ENCODE peak calls at places on chromosomes 5 and 9, in nine cellular contexts. M is GM10248, R is cardiac muscle cell, Q is cardiac fibroblast, P is prostate gland, N is A549, F is stomach, Y is heart left ventricle, D is suprapubic skin. K is an unnamed sample.

GRCh38 chr9:127905788-127906191 is 6.4 kb upstream of the ST6GALNAC6 start:
- DNase-seq in M (peak), R (no peak), Q (no peak), P (no peak), N (no peak), F (no peak), Y (no peak), D (no peak), K (no peak)

GRCh38 chr5:6574537-6574936 is 58.3 kb downstream of the NSUN2 start:
- DNase-seq in M (no peak), R (no peak), Q (no peak), P (no peak), N (no peak), F (no peak), Y (no peak), D (peak), K (no peak)

GRCh38 chr5:86909461-86909881 is 291.7 kb downstream of the COX7C start:
- DNase-seq in M (no peak), R (no peak), Q (peak), P (no peak), N (no peak), F (no peak), Y (no peak), D (no peak), K (no peak)

GRCh38 chr9:134734270-134734669 is 92.7 kb downstream of the COL5A1 start:
- DNase-seq in M (no peak), R (peak), Q (peak), P (no peak), N (no peak), F (no peak), Y (no peak), D (no peak), K (no peak)

GRCh38 chr5:2753452-2754409 is 2.3 kb upstream of the IRX2 start:
- DNase-seq in M (no peak), R (peak), Q (no peak), P (no peak), N (no peak), F (no peak), Y (no peak), D (no peak), K (no peak)

GRCh38 chr5:79133121-79133656 is 21.6 kb downstream of the BHMT start:
- DNase-seq in M (peak), R (peak), Q (peak), P (no peak), N (no peak), F (no peak), Y (no peak), D (no peak), K (peak)

GRCh38 chr5:131991593-131992324 is 19.7 kb downstream of the ACSL6 start:
- DNase-seq in M (no peak), R (no peak), Q (no peak), P (no peak), N (no peak), F (no peak), Y (no peak), D (no peak), K (no peak)

GRCh38 chr5:84425365-84425764 is 40.7 kb upstream of the EDIL3 start:
- DNase-seq in M (no peak), R (no peak), Q (no peak), P (no peak), N (no peak), F (no peak), Y (no peak), D (no peak), K (no peak)

GRCh38 chr5:102889033-102889432 is 133.9 kb downstream of the PAM start:
- DNase-seq in M (no peak), R (no peak), Q (no peak), P (no peak), N (no peak), F (no peak), Y (peak), D (no peak), K (no peak)

GRCh38 chr9:72038890-72039410 is 21.5 kb downstream of the C9orf57 start:
- DNase-seq in M (peak), R (peak), Q (peak), P (peak), N (peak), F (peak), Y (peak), D (peak), K (peak)

GRCh38 chr9:106689089-106689488 is 173.9 kb upstream of the ZNF462 start:
- DNase-seq in M (no peak), R (no peak), Q (peak), P (no peak), N (no peak), F (no peak), Y (no peak), D (no peak), K (no peak)

GRCh38 chr5:178455480-178455835 is 134.7 kb downstream of the COL23A1 start:
- DNase-seq in M (no peak), R (no peak), Q (no peak), P (no peak), N (no peak), F (no peak), Y (no peak), D (peak), K (no peak)

GRCh38 chr5:472076-472655 is 29.2 kb downstream of the EXOC3 start:
- DNase-seq in M (no peak), R (peak), Q (peak), P (no peak), N (peak), F (peak), Y (peak), D (peak), K (peak)

GRCh38 chr5:141032626-141033025 is 18.5 kb upstream of the PCDHB1 start:
- DNase-seq in M (no peak), R (no peak), Q (no peak), P (no peak), N (no peak), F (no peak), Y (no peak), D (no peak), K (no peak)

GRCh38 chr5:171252674-171253073 is 56.4 kb upstream of the TLX3 start:
- DNase-seq in M (no peak), R (no peak), Q (no peak), P (no peak), N (no peak), F (no peak), Y (no peak), D (no peak), K (no peak)

GRCh38 chr9:115461284-115461683 is 343.3 kb upstream of the TNC start:
- DNase-seq in M (no peak), R (no peak), Q (no peak), P (no peak), N (no peak), F (no peak), Y (no peak), D (no peak), K (no peak)

GRCh38 chr5:25439025-25439424 is 794.2 kb upstream of the CDH10 start:
- DNase-seq in M (no peak), R (no peak), Q (no peak), P (no peak), N (no peak), F (no peak), Y (no peak), D (no peak), K (no peak)

GRCh38 chr9:6247266-6247665 is 31.7 kb downstream of the IL33 start:
- DNase-seq in M (no peak), R (no peak), Q (no peak), P (no peak), N (no peak), F (no peak), Y (no peak), D (no peak), K (no peak)

GRCh38 chr5:52808316-52808901 is 20.7 kb downstream of the ITGA1 start:
- DNase-seq in M (no peak), R (no peak), Q (no peak), P (no peak), N (no peak), F (no peak), Y (no peak), D (no peak), K (no peak)

GRCh38 chr9:83472221-83472665 is 66.0 kb downstream of the FRMD3 start:
- DNase-seq in M (no peak), R (no peak), Q (peak), P (no peak), N (peak), F (peak), Y (peak), D (no peak), K (no peak)

GRCh38 chr9:92208693-92209524 is 84.6 kb downstream of the IARS1 start:
- DNase-seq in M (no peak), R (no peak), Q (no peak), P (no peak), N (no peak), F (no peak), Y (no peak), D (no peak), K (no peak)

GRCh38 chr5:97694091-97694490 is 511.0 kb upstream of the RIOK2 start:
- DNase-seq in M (no peak), R (no peak), Q (no peak), P (no peak), N (no peak), F (no peak), Y (no peak), D (no peak), K (no peak)

GRCh38 chr5:126462239-126463014 is 39.2 kb downstream of the GRAMD2B start:
- DNase-seq in M (peak), R (peak), Q (peak), P (no peak), N (no peak), F (no peak), Y (no peak), D (no peak), K (peak)

GRCh38 chr5:134649163-134649916 is 755 bp downstream of the SEC24A start:
- DNase-seq in M (no peak), R (no peak), Q (no peak), P (no peak), N (peak), F (peak), Y (no peak), D (no peak), K (no peak)

GRCh38 chr5:166356096-166356495 is 1935.3 kb upstream of the WWC1 start:
- DNase-seq in M (no peak), R (no peak), Q (no peak), P (no peak), N (no peak), F (no peak), Y (no peak), D (no peak), K (no peak)

DNA sequence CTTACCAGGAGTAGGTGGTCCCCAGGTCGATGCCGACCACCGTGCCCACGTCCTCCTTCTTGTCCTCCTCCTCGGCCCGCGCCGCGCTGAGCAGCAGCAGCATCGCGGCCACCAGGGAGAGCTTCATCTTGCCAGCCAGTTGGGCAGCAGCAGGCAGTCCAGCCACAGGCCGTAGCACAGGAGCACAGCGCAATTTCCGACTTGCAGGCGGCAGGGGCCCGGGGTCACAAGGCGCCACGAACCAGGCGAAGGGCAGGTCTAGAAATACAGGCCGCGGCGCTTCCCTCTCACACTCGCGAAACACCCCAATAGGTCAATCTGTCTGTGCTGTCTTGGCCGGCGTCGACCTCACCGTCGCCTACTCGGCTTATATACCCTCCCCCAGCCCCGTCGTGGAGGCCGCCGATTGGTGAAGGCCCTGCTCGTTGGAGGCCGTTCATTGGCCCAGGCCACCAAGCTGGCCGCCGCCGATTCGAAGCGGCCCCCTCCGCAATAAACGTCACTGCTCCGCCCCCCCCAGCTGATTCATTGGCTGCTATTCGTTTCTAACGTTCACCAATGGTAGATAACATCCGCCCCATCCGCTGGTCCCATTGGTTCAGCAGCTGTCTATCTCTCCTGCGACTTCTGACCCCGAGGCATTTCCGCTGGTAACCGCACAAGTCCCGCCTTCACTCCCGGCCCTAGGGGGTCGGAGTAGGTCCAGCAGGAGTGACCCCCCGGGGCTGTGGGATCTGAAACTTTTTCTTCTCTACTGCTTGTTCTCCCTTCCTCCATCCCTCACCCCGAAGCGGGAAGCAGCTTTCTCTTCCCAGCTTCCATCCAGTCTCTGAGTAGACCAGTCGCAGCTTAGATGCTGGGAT is at the start of gene HSPA5:
- DNase-seq in M (peak), R (peak), Q (peak), P (peak), N (peak), F (peak), Y (peak), D (peak), K (peak)
- TF ChIP-seq CTCF in M (no peak), R (peak), Q (peak), P (no peak), N (no peak), F (peak), Y (no peak), D (no peak), K (no peak)

GRCh38 chr9:21994996-21995651 is 533 bp downstream of the CDKN2B-AS1 start:
- DNase-seq in M (peak), R (peak), Q (peak), P (peak), N (no peak), F (peak), Y (peak), D (peak), K (peak)
- TF ChIP-seq CTCF in M (no peak), R (no peak), Q (no peak), P (no peak), N (no peak), F (no peak), Y (no peak), D (no peak), K (no peak)

GRCh38 chr9:96436456-96437126 is 13.4 kb upstream of the HABP4 start:
- DNase-seq in M (no peak), R (no peak), Q (no peak), P (no peak), N (no peak), F (no peak), Y (no peak), D (no peak), K (no peak)

GRCh38 chr9:96440671-96441199 is 9.2 kb upstream of the HABP4 start:
- DNase-seq in M (no peak), R (no peak), Q (no peak), P (no peak), N (no peak), F (no peak), Y (no peak), D (no peak), K (no peak)

GRCh38 chr9:96437454-96437853 is 12.5 kb upstream of the HABP4 start:
- DNase-seq in M (no peak), R (no peak), Q (no peak), P (no peak), N (no peak), F (no peak), Y (no peak), D (no peak), K (no peak)

GRCh38 chr9:96442491-96442890 is 7.5 kb upstream of the HABP4 start:
- DNase-seq in M (no peak), R (no peak), Q (peak), P (no peak), N (no peak), F (no peak), Y (no peak), D (no peak), K (no peak)

DNA sequence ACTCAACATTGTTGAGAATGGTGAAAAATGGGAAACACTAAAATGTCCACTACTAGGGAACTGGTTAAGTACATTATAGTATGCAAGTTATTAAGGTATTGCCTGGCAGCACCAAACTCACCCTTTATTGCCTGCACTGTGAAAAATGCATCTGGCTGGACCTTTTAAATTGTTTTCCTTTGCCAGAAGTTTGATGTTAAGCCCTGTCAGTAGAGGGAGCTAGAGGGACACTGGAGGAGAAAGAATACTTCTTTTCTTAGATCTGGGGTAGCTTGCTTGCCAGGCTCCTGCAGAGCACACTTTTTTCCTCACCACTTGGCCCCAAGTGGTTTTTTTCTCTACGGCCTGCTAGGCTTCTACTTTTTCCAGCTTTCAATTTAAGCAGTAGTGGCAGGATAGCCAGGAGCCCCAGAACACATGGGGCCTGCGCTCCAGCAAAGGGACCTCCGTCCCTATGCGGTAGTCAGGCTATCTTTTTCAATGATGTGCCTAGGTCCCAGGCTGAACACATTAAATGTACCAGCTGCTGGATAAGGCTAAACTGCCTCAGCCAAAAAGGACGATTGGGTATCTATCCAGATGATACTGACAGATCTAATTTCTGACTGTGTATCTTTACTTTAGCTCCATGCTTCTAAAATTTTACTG is 8.0 kb upstream of the HABP4 start:
- DNase-seq in M (peak), R (peak), Q (peak), P (no peak), N (no peak), F (no peak), Y (no peak), D (no peak), K (peak)
- TF ChIP-seq CTCF in M (peak), R (peak), Q (peak), P (no peak), N (peak), F (peak), Y (peak), D (no peak), K (peak)

GRCh38 chr9:87547665-87548064 is 50.0 kb downstream of the DAPK1 start:
- DNase-seq in M (no peak), R (no peak), Q (no peak), P (no peak), N (no peak), F (peak), Y (no peak), D (no peak), K (no peak)
- TF ChIP-seq CTCF in M (no peak), R (no peak), Q (no peak), P (no peak), N (no peak), F (no peak), Y (no peak), D (no peak), K (no peak)

DNA sequence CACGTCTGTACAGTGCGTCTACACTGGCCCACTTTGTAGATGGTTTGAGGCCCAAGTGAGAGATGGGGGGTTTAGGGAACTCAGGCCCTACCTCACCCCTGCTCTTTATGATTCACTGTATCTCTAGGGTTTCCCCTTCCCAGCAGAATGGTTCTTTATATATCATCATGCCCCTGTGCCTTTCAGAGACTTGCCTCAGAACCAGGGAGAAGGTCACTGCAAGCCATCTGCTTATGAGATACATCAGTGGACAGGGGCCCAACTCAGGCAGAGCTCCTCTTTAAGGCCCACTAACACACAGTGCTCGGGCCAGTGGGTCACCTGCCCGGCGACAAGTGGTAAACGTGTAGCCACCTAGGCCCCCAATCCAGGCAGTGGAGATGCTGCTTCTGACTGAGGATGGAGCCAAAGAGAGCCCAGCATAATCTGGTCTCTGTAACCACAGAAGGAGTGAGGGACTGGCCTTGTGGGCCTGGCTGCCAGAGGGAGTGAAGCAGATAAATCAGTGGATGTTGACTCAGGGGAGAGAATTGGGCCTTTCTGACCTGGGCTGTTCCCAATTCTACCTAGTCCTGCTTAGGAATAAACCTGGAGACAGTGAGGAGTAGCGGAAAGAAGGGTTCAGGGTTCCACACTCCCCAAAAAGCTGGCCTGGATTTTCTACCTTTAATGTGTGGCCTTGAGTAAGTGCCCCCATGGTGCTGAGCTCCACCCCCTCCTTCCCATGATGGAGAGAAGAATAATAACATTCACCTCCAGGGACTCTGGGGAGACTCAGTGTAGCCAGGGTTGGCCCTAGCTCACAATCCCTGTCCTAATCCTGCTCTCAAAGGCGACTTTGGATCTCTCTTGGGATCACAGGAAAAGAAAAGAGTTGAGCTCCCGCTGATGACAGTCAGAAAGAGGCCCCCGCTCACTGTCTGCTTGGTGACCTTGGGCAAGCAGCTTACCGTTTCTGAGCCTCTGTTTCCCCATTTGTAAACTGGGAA is 2.8 kb upstream of the DUSP1 start:
- DNase-seq in M (no peak), R (no peak), Q (peak), P (no peak), N (no peak), F (no peak), Y (no peak), D (no peak), K (no peak)
- TF ChIP-seq CTCF in M (no peak), R (peak), Q (no peak), P (no peak), N (no peak), F (no peak), Y (no peak), D (no peak), K (no peak)

GRCh38 chr9:136014147-136014927 is 53.2 kb upstream of the UBAC1 start:
- DNase-seq in M (no peak), R (no peak), Q (no peak), P (no peak), N (no peak), F (no peak), Y (peak), D (peak), K (no peak)

GRCh38 chr9:136011703-136012496 is 50.7 kb upstream of the UBAC1 start:
- DNase-seq in M (no peak), R (peak), Q (peak), P (no peak), N (no peak), F (peak), Y (peak), D (no peak), K (no peak)

GRCh38 chr9:136012651-136013050 is 51.5 kb upstream of the UBAC1 start:
- DNase-seq in M (no peak), R (no peak), Q (peak), P (no peak), N (no peak), F (no peak), Y (peak), D (no peak), K (no peak)

GRCh38 chr9:136013524-136014034 is 52.4 kb upstream of the UBAC1 start:
- DNase-seq in M (no peak), R (no peak), Q (no peak), P (no peak), N (no peak), F (no peak), Y (no peak), D (no peak), K (no peak)

DNA sequence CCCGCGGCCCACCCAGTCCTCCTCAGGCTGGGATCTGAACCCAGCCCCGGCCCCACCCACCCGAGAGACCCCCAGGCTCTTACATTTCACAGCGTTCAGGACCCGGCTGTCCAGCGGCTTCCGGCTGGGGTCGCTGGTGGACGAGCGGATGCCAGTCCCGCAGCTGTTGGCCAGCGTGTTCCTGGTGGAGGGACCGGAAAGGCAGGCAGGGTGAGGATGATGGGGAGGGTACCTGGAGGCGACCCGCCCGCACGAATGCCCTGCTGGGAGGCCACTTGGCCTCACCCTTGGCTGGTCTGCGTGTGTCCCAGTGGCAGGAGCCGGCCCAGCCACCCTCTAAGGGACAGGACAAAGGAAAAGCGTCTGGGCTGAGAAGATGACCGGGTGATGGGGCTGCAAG is 51.9 kb upstream of the UBAC1 start:
- DNase-seq in M (no peak), R (no peak), Q (no peak), P (no peak), N (no peak), F (no peak), Y (peak), D (no peak), K (no peak)
- TF ChIP-seq CTCF in M (no peak), R (no peak), Q (no peak), P (no peak), N (no peak), F (no peak), Y (no peak), D (no peak), K (no peak)

K was measured in GM20000.